ENCODE peak calls at places on chromosomes 16 and 17, in nine cellular contexts. I is stomach; O is HCT116; H is AG04450; F is GM23248; D is breast epithelium; A is brain microvascular endothelial cell; T is keratinocyte; W is CD8-positive, alpha-beta memory T cell. G is an unnamed sample.
A peak's percentile ranks its signal among the peaks of the same experiment; 100 is the strongest.

GRCh38 chr17:35368086-35368824 is 5.2 kb downstream of the SLFN11 start:
- DNase-seq in I (no peak), O (no peak), H (no peak), F (no peak), D (no peak), A (no peak), T (no peak), W (peak; percentile 52), G (no peak)

GRCh38 chr17:3636908-3637373 is 381 bp downstream of the CTNS start:
- DNase-seq in I (no peak), O (no peak), H (no peak), F (peak; percentile 47), D (no peak), A (no peak), T (no peak), W (no peak), G (no peak)

GRCh38 chr17:3695129-3695722 is 729 bp downstream of the P2RX5 start:
- DNase-seq in I (no peak), O (no peak), H (no peak), F (peak; percentile 50), D (no peak), A (no peak), T (no peak), W (no peak), G (no peak)

GRCh38 chr17:3513305-3514035 is 37.7 kb downstream of the ASPA start:
- DNase-seq in I (no peak), O (no peak), H (no peak), F (no peak), D (no peak), A (no peak), T (no peak), W (no peak), G (no peak)

GRCh38 chr17:50364715-50365114 is 8.3 kb downstream of the MRPL27 start:
- DNase-seq in I (no peak), O (no peak), H (peak; percentile 26), F (peak; percentile 77), D (no peak), A (no peak), T (no peak), W (no peak), G (no peak)

GRCh38 chr16:15521390-15521757 is 87.0 kb downstream of the BMERB1 start:
- DNase-seq in I (no peak), O (no peak), H (no peak), F (no peak), D (no peak), A (no peak), T (no peak), W (no peak), G (no peak)

GRCh38 chr16:897200-897543 is 73.6 kb downstream of the LMF1 start:
- DNase-seq in I (no peak), O (no peak), H (no peak), F (no peak), D (no peak), A (no peak), T (no peak), W (peak; percentile 42), G (no peak)

GRCh38 chr17:9240659-9241370 is 219.5 kb downstream of the NTN1 start:
- DNase-seq in I (peak; percentile 47), O (no peak), H (no peak), F (peak; percentile 65), D (peak; percentile 75), A (peak; percentile 24), T (no peak), W (no peak), G (peak; percentile 75)

GRCh38 chr16:89383095-89384003 is 107.0 kb downstream of the ANKRD11 start:
- DNase-seq in I (peak; percentile 71), O (no peak), H (no peak), F (no peak), D (peak; percentile 62), A (peak; percentile 47), T (no peak), W (no peak), G (no peak)

DNA sequence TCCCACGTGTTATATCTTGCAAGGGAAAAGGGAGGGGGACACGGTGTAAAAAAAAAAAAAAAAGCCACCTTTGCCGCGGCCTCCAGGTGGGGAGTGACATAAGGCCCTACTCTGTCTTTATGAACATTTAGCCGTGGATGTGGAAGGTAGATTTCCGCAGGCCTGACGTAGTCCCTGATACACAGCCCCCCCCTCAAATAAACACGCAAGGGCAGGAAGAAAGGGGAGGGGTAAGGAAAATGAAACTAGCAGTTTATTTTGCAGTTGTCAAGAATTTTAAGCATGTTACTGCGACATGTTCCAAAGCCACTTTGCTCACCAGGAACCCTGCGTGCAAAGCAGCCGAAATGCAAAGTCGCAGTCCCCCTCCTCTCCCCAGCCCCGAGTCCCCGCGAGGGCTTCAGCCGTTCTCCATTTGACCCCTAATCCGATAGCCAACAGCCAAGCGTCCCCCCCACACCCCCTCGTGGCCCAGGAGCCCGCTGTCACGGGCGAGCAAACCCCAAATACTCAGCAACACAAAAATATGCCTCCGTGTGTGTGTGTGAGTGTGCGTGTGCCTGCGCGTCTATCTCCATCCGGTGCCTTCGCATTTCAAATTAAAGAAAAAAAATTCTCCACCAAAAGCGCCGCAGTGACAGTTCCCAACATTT is 1.2 kb downstream of the CBX4 start:
- DNase-seq in I (no peak), O (no peak), H (no peak), F (no peak), D (no peak), A (no peak), T (no peak), W (peak; percentile 65), G (no peak)
- H3K27ac ChIP-seq in I (peak overlapping the region; percentile 99), O (peak overlapping the region; percentile 94), H (peak overlapping the region; percentile 39), F (peak overlapping the region; percentile 72), D (peak overlapping the region; percentile 92), A (peak overlapping the region; percentile 62), T (peak overlapping the region; percentile 66), W (peak overlapping the region; percentile 89), G (peak overlapping the region; percentile 76)

GRCh38 chr16:67846320-67847063 is at the start of gene NUTF2:
- DNase-seq in I (peak; percentile 96), O (peak; percentile 81), H (peak; percentile 70), F (peak; percentile 97), D (peak; percentile 94), A (peak; percentile 90), T (no peak), W (peak; percentile 95), G (peak; percentile 73)

GRCh38 chr16:67846063-67846319 is 742 bp upstream of the NUTF2 start:
- DNase-seq in I (no peak), O (no peak), H (no peak), F (peak; percentile 17), D (no peak), A (no peak), T (no peak), W (no peak), G (no peak)

GRCh38 chr16:67845291-67846062 is 1.3 kb upstream of the NUTF2 start:
- DNase-seq in I (no peak), O (no peak), H (no peak), F (peak; percentile 44), D (no peak), A (no peak), T (no peak), W (no peak), G (no peak)

GRCh38 chr16:67848118-67848517 is 625 bp upstream of the CENPT start:
- DNase-seq in I (no peak), O (no peak), H (no peak), F (no peak), D (no peak), A (no peak), T (no peak), W (no peak), G (no peak)

DNA sequence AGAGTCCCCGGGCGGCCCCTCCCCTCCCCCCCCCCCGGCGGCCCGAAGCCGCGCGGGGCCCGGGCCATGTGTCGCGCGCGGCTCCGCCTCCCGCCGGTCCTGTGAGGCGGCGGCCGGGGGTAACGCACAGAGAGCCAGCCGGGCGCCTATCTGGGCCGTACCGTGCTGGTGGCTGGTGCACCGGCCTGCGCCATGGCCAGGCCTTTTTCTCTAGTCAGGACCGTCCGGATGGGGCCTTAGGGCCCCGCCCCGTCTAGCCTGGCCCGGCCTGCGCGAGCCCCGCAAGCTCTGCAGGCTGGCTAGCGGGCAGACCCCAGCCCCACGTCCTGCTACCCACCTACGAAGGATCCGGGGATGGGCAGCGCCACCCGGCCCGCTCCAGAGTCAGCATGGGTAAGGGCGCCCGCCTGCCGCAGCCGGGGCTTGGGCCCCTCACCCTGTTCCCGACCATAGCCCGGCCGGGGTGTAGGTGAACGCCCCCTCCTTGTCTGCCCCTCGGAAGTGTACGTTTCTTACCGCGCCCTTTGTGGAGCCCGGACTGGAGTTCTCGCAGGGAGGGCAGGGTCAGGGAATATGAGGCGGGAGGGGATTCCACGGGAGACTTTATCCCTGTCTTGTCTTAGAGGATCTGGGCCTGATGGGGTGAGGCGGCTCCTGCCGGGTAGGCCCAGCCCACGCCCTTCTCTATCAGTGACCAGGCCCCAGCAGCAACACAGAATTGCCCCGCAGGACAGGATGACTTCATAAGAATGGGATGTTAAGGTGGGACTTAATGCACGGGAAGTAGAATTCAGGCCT is at the start of gene CENPT:
- DNase-seq in I (peak; percentile 72), O (no peak), H (no peak), F (peak; percentile 87), D (no peak), A (peak; percentile 60), T (no peak), W (no peak), G (no peak)
- H3K27ac ChIP-seq in I (peak within 1 kb of the TSS; percentile 100), O (peak within 1 kb of the TSS; percentile 83), H (peak within 1 kb of the TSS; percentile 78), F (peak within 1 kb of the TSS; percentile 91), D (peak within 1 kb of the TSS; percentile 92), A (peak within 1 kb of the TSS; percentile 83), T (peak within 1 kb of the TSS; percentile 97), W (peak within 1 kb of the TSS; percentile 82), G (peak within 1 kb of the TSS; percentile 89)

DNA sequence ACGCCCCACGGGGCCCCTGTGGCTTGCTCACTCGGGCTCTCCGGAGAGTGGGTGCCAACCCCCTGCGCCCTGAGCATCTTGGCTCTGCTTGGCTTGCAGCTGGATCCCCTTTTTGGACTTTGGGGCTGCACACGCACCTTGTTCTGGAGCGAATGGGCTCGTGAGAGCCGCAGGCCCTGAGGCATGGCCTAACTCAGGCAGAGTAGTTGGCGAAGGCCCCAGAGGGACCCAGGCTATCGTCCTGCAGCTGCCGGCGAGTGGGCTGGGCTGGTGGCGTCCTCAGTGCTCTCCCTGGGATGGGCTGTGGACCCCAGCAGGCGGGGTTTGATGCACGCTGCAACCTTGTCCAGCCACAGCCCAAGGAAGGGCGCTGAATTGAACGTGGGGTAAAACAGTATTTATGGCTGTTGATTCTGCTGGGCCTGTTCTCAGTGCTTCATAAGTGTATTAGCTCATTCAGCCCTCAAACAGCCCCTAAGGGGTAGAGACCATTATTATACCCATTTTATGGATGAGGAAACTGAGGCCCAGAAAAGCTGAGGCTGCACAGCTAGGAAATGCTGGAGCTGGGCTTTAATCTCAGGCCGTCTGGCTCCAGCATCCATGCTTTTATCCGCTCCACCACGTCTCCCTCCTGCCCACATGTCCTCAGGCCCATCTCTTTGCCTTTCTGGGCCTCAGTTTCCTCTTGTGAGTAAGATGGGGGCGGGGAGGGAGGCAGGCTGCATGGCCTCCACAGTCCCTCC is 171.2 kb upstream of the CIBAR2 start:
- DNase-seq in I (no peak), O (no peak), H (no peak), F (no peak), D (no peak), A (no peak), T (no peak), W (no peak), G (no peak)
- H3K27ac ChIP-seq in I (no peak overlapping the region), O (no peak overlapping the region), H (no peak overlapping the region), F (no peak overlapping the region), D (no peak overlapping the region), A (no peak overlapping the region), T (no peak overlapping the region), W (no peak overlapping the region), G (no peak overlapping the region)

DNA sequence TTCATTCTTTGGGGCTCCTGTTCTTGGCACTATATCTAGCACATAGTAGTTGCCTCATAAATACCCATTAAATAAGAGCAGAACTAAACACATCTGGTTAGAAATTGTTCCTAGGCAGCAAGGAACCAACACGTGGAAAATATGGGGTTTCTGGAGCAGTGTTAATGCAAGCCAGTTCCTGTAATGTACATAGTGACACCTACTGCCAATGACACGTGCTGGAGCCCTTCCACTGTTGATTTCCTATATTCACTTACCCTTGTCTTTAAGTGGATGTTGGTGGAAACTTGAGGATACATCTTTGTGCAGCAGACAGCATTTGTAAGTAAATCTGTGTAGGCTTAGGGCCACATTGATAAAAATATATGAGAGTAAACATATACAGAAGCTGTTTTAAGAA is 1.6 kb upstream of the IRF8 start:
- DNase-seq in I (no peak), O (no peak), H (no peak), F (no peak), D (no peak), A (no peak), T (no peak), W (no peak), G (no peak)
- H3K27ac ChIP-seq in I (no peak overlapping the region), O (no peak overlapping the region), H (no peak overlapping the region), F (no peak overlapping the region), D (no peak overlapping the region), A (no peak overlapping the region), T (no peak overlapping the region), W (no peak overlapping the region), G (no peak overlapping the region)

G was measured in thoracic aorta.